ENCODE peak calls at places on chromosomes 7 and 10, in nine cellular contexts. Y is colonic mucosa; W is AG04450; T is right cardiac atrium; Q is naive thymus-derived CD4-positive, alpha-beta T cell; S is spleen; O is mesendoderm; L is substantia nigra; Z is CD8-positive, alpha-beta memory T cell. U is an unnamed sample.

GRCh38 chr10:86673827-86674581 is 5.7 kb downstream of the LDB3 start:
- DNase-seq in Y (no peak), W (no peak), T (peak), Q (no peak), S (no peak), O (peak), L (peak), Z (no peak), U (no peak)

GRCh38 chr7:64685741-64686140 is 19.8 kb downstream of the ZNF107 start:
- DNase-seq in Y (no peak), W (no peak), T (no peak), Q (no peak), S (no peak), O (no peak), L (no peak), Z (no peak), U (no peak)

GRCh38 chr10:92677708-92678107 is 12.0 kb upstream of the HHEX start:
- DNase-seq in Y (no peak), W (no peak), T (no peak), Q (no peak), S (no peak), O (no peak), L (no peak), Z (no peak), U (no peak)

GRCh38 chr10:27512548-27512947 is 8.4 kb downstream of the RAB18 start:
- DNase-seq in Y (no peak), W (no peak), T (no peak), Q (no peak), S (no peak), O (no peak), L (no peak), Z (no peak), U (no peak)

GRCh38 chr7:152495867-152496266 is 60.1 kb upstream of the KMT2C start:
- DNase-seq in Y (no peak), W (no peak), T (no peak), Q (no peak), S (no peak), O (no peak), L (no peak), Z (no peak), U (no peak)

GRCh38 chr10:129106314-129106713 is 360.7 kb upstream of the MGMT start:
- DNase-seq in Y (no peak), W (no peak), T (no peak), Q (no peak), S (no peak), O (no peak), L (no peak), Z (no peak), U (no peak)

GRCh38 chr7:48390381-48391327 is 219.4 kb downstream of the ABCA13 start:
- DNase-seq in Y (no peak), W (no peak), T (peak), Q (no peak), S (peak), O (no peak), L (no peak), Z (no peak), U (peak)

GRCh38 chr7:121157341-121157751 is 168.8 kb downstream of the CPED1 start:
- DNase-seq in Y (no peak), W (no peak), T (no peak), Q (no peak), S (no peak), O (no peak), L (no peak), Z (no peak), U (no peak)

GRCh38 chr10:95382596-95382995 is 91.8 kb upstream of the PDLIM1 start:
- DNase-seq in Y (no peak), W (no peak), T (no peak), Q (no peak), S (no peak), O (no peak), L (no peak), Z (no peak), U (no peak)

GRCh38 chr7:28477041-28477442 is 64.7 kb downstream of the CREB5 start:
- DNase-seq in Y (no peak), W (no peak), T (no peak), Q (no peak), S (no peak), O (no peak), L (no peak), Z (no peak), U (no peak)

GRCh38 chr10:67107670-67108069 is 181.8 kb downstream of the LRRTM3 start:
- DNase-seq in Y (no peak), W (no peak), T (peak), Q (no peak), S (peak), O (no peak), L (no peak), Z (no peak), U (no peak)

GRCh38 chr7:24732646-24733413 is 24.4 kb downstream of the GSDME start:
- DNase-seq in Y (no peak), W (peak), T (no peak), Q (no peak), S (no peak), O (peak), L (no peak), Z (no peak), U (peak)

GRCh38 chr7:150830957-150831356 is 21.4 kb upstream of the AOC1 start:
- DNase-seq in Y (peak), W (no peak), T (no peak), Q (no peak), S (no peak), O (no peak), L (no peak), Z (no peak), U (no peak)

GRCh38 chr10:117477961-117478670 is 64.4 kb upstream of the EMX2 start:
- DNase-seq in Y (no peak), W (no peak), T (no peak), Q (no peak), S (peak), O (peak), L (no peak), Z (no peak), U (no peak)

GRCh38 chr10:688621-689426 is 644 bp downstream of the DIP2C start:
- DNase-seq in Y (peak), W (no peak), T (peak), Q (no peak), S (no peak), O (peak), L (no peak), Z (no peak), U (peak)

GRCh38 chr10:128641998-128642397 is 515.8 kb upstream of the MKI67 start:
- DNase-seq in Y (no peak), W (no peak), T (no peak), Q (no peak), S (no peak), O (peak), L (no peak), Z (no peak), U (no peak)

GRCh38 chr10:3850999-3851937 is 66.3 kb upstream of the KLF6 start:
- DNase-seq in Y (no peak), W (peak), T (no peak), Q (no peak), S (no peak), O (peak), L (no peak), Z (no peak), U (no peak)

GRCh38 chr7:22208806-22209205 is 148.1 kb downstream of the RAPGEF5 start:
- DNase-seq in Y (no peak), W (no peak), T (no peak), Q (no peak), S (no peak), O (no peak), L (no peak), Z (no peak), U (no peak)

GRCh38 chr7:113087278-113087998 is 811 bp upstream of the GPR85 start:
- DNase-seq in Y (no peak), W (peak), T (no peak), Q (no peak), S (no peak), O (peak), L (no peak), Z (no peak), U (no peak)

GRCh38 chr7:157438121-157439025 is 101.6 kb downstream of the DNAJB6 start:
- DNase-seq in Y (no peak), W (no peak), T (peak), Q (no peak), S (peak), O (no peak), L (no peak), Z (no peak), U (no peak)

GRCh38 chr7:30511973-30512662 is 7.5 kb upstream of the GGCT start:
- DNase-seq in Y (no peak), W (no peak), T (no peak), Q (no peak), S (no peak), O (no peak), L (no peak), Z (no peak), U (no peak)

GRCh38 chr7:30276203-30276900 is 8.0 kb upstream of the ZNRF2 start:
- DNase-seq in Y (no peak), W (no peak), T (no peak), Q (peak), S (no peak), O (peak), L (peak), Z (peak), U (peak)

GRCh38 chr10:83373659-83374058 is 765.6 kb upstream of the GHITM start:
- DNase-seq in Y (no peak), W (no peak), T (peak), Q (no peak), S (no peak), O (peak), L (no peak), Z (no peak), U (no peak)

GRCh38 chr10:17980796-17981195 is 29.1 kb downstream of the SLC39A12 start:
- DNase-seq in Y (no peak), W (no peak), T (no peak), Q (no peak), S (no peak), O (no peak), L (no peak), Z (no peak), U (no peak)

DNA sequence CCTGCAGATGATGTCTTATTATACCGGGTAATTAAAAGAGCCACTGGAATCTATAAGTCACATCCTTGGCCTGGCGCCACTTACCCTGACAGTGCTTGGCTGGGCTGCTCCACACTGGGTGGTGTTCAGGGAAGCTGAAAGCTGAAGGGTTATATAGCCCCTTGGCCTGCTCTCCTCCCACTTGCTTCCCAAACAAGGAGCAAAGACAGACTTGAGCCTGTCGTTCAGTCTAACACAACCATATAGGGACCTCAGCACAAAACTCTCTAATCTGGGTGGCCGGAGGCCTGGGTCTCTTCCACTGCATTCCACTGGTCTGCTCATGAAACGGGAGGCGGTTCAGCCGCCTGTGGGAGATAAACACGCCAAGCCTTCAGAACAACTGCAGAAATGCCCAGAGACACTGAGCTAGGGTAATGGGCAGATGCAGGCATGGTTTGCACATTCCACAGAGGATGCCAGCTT is at the start of gene ACTA2:
- DNase-seq in Y (peak), W (peak), T (peak), Q (no peak), S (no peak), O (no peak), L (no peak), Z (no peak), U (peak)
- H3K27ac ChIP-seq in Y (peak), W (peak), T (peak), Q (no peak), S (peak), O (no peak), L (no peak), Z (no peak), U (peak)

DNA sequence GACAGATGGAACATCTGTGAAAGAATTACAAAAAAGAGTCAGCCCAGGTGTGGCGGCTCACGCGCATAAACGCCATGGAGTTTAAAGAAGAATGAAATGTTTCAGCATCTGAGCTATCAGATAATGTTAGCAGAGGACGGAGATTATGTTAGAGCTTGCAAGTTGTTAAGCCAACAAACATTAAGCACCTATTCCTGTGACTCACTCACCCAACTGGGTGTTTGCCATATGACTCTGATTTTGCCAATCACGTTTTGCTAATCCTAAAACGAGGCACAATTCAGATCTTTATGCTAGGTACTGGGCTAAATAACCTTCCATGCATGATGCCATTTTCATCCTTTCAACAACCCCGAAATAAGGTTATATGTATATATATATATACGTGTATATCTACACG is 29.0 kb upstream of the CCNY start:
- DNase-seq in Y (no peak), W (no peak), T (no peak), Q (no peak), S (no peak), O (no peak), L (no peak), Z (no peak), U (no peak)
- H3K27ac ChIP-seq in Y (no peak), W (no peak), T (no peak), Q (no peak), S (no peak), O (no peak), L (no peak), Z (no peak), U (no peak)

GRCh38 chr7:33130184-33130583 is 820 bp downstream of the BBS9 start:
- DNase-seq in Y (no peak), W (no peak), T (no peak), Q (no peak), S (no peak), O (peak), L (no peak), Z (no peak), U (no peak)
- H3K27ac ChIP-seq in Y (no peak), W (no peak), T (no peak), Q (peak), S (no peak), O (no peak), L (no peak), Z (peak), U (no peak)

GRCh38 chr10:110396284-110396651 is 91.5 kb upstream of the SMNDC1 start:
- DNase-seq in Y (no peak), W (no peak), T (no peak), Q (no peak), S (no peak), O (no peak), L (no peak), Z (no peak), U (no peak)
- H3K27ac ChIP-seq in Y (peak), W (peak), T (no peak), Q (no peak), S (no peak), O (no peak), L (no peak), Z (no peak), U (peak)

DNA sequence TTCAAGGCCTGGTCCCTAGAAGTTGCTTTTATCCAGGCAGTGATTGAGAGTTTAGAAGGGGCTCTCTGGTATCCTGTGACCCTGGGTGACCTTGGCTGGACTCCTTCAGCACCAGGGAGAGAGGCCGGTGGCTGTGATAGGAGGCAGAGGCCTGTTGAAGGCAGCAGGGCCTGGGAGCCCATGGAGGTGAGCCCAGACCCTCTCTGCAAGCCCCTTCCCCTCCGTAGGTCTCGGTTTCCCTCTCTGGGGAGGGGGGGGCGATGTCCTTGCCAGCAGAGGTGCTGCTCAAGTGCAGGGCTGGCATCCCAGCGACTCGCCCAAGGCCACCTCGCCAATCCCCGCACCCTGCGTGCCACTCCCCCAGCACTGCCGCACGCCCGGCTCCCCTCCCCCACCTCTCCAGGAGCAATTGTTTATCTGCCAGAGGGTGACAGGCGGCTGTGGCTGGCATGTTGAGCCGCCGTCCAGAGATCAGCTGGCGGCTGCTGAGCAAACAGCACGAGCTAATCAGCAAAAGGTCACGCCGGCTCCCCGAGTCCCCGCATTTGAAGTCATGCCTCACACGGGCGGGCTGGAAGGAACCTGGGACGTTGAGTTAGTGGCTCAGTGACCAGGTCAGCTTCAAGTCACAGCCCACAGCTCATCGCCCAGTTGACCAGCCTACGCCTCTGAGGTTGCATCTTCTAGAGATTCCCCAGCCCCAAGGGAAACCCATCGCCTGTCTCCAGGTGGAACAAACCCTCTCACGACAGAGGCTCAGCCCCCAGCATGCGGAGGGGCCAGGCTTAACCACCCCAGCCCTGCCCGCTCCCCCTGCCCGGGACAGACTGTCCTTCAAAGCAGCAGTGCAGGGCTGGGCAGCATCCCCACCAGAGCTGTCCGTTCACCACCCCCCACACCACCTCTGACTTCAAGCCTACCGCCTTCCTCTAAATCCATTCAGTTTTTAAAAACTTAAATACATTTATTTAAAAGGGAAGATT is 43.7 kb downstream of the ELFN1 start:
- DNase-seq in Y (no peak), W (no peak), T (peak), Q (no peak), S (peak), O (peak), L (no peak), Z (no peak), U (no peak)
- H3K27ac ChIP-seq in Y (no peak), W (no peak), T (peak), Q (no peak), S (no peak), O (no peak), L (no peak), Z (no peak), U (no peak)

U was measured in adrenal gland.